ENCODE peak calls at places on chromosomes 4 and X, in nine cellular contexts. A is GM03348; B is epithelial cell of esophagus; U is tibial artery; I is Daoy; C is smooth muscle cell of the brain vasculature; V is endothelial cell of umbilical vein; T is AG04450; X is activated naive CD8-positive, alpha-beta T cell treated with anti-CD3 and anti-CD28 coated beads for 36 hours. E is an unnamed sample.

GRCh38 chr4:8410641-8411271 is 29.8 kb downstream of the ACOX3 start:
- DNase-seq in U (peak; percentile 52), A (peak; percentile 60), C (peak; percentile 40), B (peak; percentile 76), V (peak; percentile 94), I (peak; percentile 73), X (no peak), T (no peak), E (peak; percentile 94)

GRCh38 chrX:856901-857300 is 226.3 kb downstream of the SHOX start:
- DNase-seq in I (peak; percentile 67), B (no peak), T (no peak), U (no peak), X (no peak), A (no peak), C (no peak), V (no peak), E (no peak)

GRCh38 chr4:51963871-51964513 is 56.2 kb downstream of the LRRC66 start:
- DNase-seq in U (no peak), T (no peak), C (no peak), A (no peak), I (no peak), X (no peak), B (no peak), V (no peak), E (no peak)

GRCh38 chr4:171813195-171813955 is at the start of gene GALNTL6:
- DNase-seq in B (peak; percentile 22), T (no peak), A (peak; percentile 18), I (no peak), X (no peak), C (no peak), U (no peak), V (no peak), E (no peak)

GRCh38 chr4:17111959-17112659 is 213.7 kb upstream of the LDB2 start:
- DNase-seq in U (no peak), B (peak; percentile 19), V (no peak), X (no peak), C (no peak), A (no peak), T (no peak), I (no peak), E (no peak)

GRCh38 chr4:6906046-6906445 is 3.6 kb upstream of the TBC1D14 start:
- DNase-seq in U (no peak), B (peak; percentile 17), C (no peak), I (no peak), T (no peak), V (no peak), X (no peak), A (no peak), E (no peak)

GRCh38 chr4:38994135-38994534 is 38.1 kb downstream of the TMEM156 start:
- DNase-seq in T (no peak), B (no peak), A (no peak), U (no peak), V (no peak), C (no peak), X (no peak), I (no peak), E (no peak)

GRCh38 chrX:48470110-48470832 is at the start of gene SLC38A5:
- DNase-seq in C (no peak), I (no peak), U (no peak), T (no peak), A (no peak), V (no peak), B (no peak), X (no peak), E (no peak)

GRCh38 chrX:21757960-21758359 is at the start of gene SMPX:
- DNase-seq in V (no peak), B (no peak), U (no peak), C (no peak), I (no peak), A (no peak), T (no peak), X (no peak), E (no peak)